ENCODE peak calls at places on chromosome 4, in five cellular contexts. L, X, S, V and Q are unnamed samples. For H3K4me1, the result is how much of the 10 kb centered on the place peaks cover.

GRCh38 chr4:87506974-87507701 is 22.0 kb downstream of the SPARCL1 start:
- DNase-seq in X (no peak), L (no peak), S (no peak), V (no peak), Q (no peak)

GRCh38 chr4:21768349-21769310 is 179.9 kb downstream of the KCNIP4 start:
- DNase-seq in L (no peak), V (no peak), X (peak), S (peak), Q (no peak)

GRCh38 chr4:61583696-61584095 is 383.6 kb downstream of the ADGRL3 start:
- DNase-seq in S (no peak), X (no peak), V (no peak), L (no peak), Q (no peak)

GRCh38 chr4:2142630-2143427 is 83.7 kb downstream of the NAT8L start:
- DNase-seq in X (no peak), L (no peak), S (no peak), V (no peak), Q (no peak)

GRCh38 chr4:78032446-78032845 is 24.7 kb upstream of the FRAS1 start:
- DNase-seq in V (no peak), X (no peak), L (no peak), S (no peak), Q (no peak)

GRCh38 chr4:76590847-76591281 is 155.8 kb downstream of the SHROOM3 start:
- DNase-seq in L (no peak), S (no peak), X (no peak), V (no peak), Q (no peak)

GRCh38 chr4:152936446-152937279 is 540 bp downstream of the FHDC1 start:
- DNase-seq in V (no peak), L (no peak), X (peak), S (no peak), Q (no peak)

GRCh38 chr4:104491396-104491821 is 3.3 kb downstream of the CXXC4 start:
- DNase-seq in L (peak), V (peak), X (peak), S (peak), Q (peak)

GRCh38 chr4:47203593-47203992 is 172.2 kb downstream of the GABRB1 start:
- DNase-seq in L (no peak), V (no peak), S (no peak), X (no peak), Q (no peak)

GRCh38 chr4:3315566-3315965 is 22.7 kb downstream of the RGS12 start:
- DNase-seq in S (no peak), V (no peak), L (no peak), X (no peak), Q (no peak)

DNA sequence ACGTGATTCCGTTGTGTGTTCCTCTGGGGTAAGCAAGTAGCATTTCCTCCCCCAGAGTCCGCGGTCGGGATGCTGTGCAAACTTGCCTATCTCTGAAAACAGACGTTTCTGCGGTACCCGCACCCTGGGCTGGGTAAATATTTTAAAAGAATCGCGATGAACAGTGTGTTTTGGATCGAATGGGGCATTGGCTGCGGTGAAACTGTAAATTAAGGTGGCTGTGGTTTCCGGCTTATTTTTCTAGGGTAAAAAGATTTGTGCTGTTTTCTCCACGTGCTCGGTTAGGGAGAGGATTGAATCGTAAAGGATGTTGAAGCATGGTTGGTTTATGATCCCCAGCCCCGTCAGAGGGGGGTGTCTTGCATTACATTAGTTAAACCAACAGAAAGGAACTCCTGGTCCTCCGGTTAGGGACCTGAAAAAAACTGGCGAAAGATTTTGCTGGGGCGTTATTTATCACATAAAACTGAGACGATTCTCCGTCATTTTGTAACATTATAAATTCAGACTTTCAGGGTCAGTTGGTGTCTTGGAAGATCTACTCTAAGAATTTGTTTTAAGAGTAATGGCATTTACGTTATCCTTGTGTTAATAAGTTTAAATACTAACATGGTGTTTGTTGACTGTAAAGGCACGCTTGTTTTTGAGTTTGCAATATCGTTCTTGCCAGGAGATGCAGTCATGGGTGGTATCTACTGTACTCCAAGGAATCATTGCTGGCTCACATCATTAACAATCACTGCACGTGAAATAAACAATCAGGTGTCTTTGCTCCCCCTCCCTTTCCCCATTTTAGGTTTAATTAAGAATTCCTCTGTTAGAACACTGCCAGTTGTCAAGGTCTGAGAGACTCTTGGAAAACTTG is 1.4 kb downstream of the HHIP start:
- DNase-seq in X (no peak), L (no peak), S (no peak), V (no peak), Q (no peak)
- H3K4me1 ChIP-seq in X (under half), L (under half), S (under half), V (under half), Q (under half)

GRCh38 chr4:25662306-25662705 is 6.7 kb downstream of the SLC34A2 start:
- DNase-seq in V (no peak), S (no peak), L (no peak), X (no peak), Q (no peak)
- H3K4me1 ChIP-seq in V (under half), S (under half), L (under half), X (under half), Q (under half)

GRCh38 chr4:185512516-185512915 is 22.8 kb downstream of the PDLIM3 start:
- DNase-seq in S (no peak), V (no peak), L (no peak), X (no peak), Q (no peak)

GRCh38 chr4:185513489-185514181 is 21.7 kb downstream of the PDLIM3 start:
- DNase-seq in L (no peak), V (no peak), X (peak), S (peak), Q (no peak)

GRCh38 chr4:185514182-185514697 is 21.1 kb downstream of the PDLIM3 start:
- DNase-seq in L (no peak), V (no peak), X (no peak), S (no peak), Q (no peak)

GRCh38 chr4:185518069-185518468 is 17.2 kb downstream of the PDLIM3 start:
- DNase-seq in L (no peak), V (no peak), X (no peak), S (no peak), Q (no peak)

GRCh38 chr4:185515248-185515647 is 20.1 kb downstream of the PDLIM3 start:
- DNase-seq in V (no peak), S (no peak), L (no peak), X (no peak), Q (no peak)
- H3K4me1 ChIP-seq in V (under half), S (under half), L (under half), X (under half), Q (under half)

GRCh38 chr4:139666735-139667266 is 1.2 kb downstream of the MGST2 start:
- DNase-seq in L (no peak), X (no peak), V (no peak), S (peak), Q (peak)

GRCh38 chr4:139665079-139665689 is 435 bp upstream of the MGST2 start:
- DNase-seq in X (no peak), V (no peak), S (no peak), L (no peak), Q (no peak)

GRCh38 chr4:139668036-139668435 is 2.4 kb downstream of the MGST2 start:
- DNase-seq in L (no peak), S (no peak), V (no peak), X (no peak), Q (no peak)

GRCh38 chr4:139664442-139664841 is 1.2 kb upstream of the MGST2 start:
- DNase-seq in L (no peak), V (no peak), X (no peak), S (no peak), Q (no peak)

DNA sequence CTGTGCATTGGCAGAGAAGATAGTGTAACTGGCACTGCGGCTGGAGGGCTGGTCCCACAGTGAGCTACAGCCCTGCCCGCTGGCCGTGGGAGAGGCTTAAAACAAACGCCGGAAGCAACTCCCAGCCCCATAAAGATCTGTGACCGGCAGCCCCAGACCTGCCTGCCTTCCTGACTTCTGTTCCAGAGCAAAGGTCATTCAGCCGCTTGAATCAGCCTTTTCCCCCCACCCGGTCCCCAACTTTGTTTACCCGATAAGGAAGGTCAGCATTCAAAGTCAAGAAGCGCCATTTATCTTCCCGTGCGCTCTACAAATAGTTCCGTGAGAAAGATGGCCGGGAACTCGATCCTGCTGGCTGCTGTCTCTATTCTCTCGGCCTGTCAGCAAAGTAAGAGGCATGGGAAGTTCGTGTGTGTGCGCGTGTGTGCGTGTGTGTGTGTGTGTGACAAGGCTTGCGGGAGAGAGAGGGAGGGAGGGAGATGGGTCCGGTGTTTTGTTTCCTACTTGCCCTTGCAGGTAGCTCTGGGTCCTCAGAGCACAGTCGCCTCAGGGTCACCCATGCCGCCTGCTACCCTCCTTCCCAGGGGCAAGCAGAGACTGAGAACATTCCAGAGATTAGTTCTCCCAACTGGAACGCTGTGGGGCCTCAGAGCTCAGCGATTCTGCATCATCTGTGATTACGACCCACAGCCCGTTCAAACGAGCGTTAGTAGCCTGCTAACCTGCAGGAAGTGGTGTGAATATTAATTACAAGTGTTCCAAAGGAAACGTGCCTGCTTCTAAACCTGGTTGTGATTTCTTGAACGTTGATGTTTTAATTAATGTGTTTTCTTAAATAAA is at the start of gene MGST2:
- DNase-seq in V (no peak), L (no peak), X (peak), S (peak), Q (peak)
- H3K4me1 ChIP-seq in V (under half), L (under half), X (under half), S (under half), Q (under half)

GRCh38 chr4:39452860-39453587 is 5.7 kb downstream of the RPL9 start:
- DNase-seq in X (no peak), L (no peak), S (no peak), V (no peak), Q (no peak)
- H3K4me1 ChIP-seq in X (under half), L (under half), S (under half), V (under half), Q (under half)

GRCh38 chr4:113148925-113149324 is 99.5 kb downstream of the ANK2 start:
- DNase-seq in L (no peak), X (no peak), S (no peak), V (no peak), Q (no peak)
- H3K4me1 ChIP-seq in L (under half), X (under half), S (under half), V (under half), Q (under half)

DNA sequence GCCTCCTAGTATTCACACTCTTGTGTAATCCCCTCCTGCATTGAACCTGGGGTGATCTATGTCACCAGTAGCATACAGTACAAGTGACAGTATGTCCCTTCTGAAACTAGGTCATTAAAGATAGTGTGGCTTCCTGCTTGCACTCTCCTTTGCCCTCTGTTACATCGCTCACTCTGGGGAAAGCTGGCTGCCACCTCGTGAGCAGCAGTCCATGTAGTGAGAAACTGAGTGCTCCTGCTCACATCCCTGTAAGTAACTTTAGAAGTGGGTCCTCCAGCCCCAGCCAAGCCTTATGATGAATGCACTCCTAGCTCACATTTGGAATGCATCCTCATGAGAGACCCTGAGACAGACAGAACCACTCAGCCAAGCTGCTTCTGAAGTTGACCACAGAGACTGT is 89.8 kb upstream of the TNIP3 start:
- DNase-seq in V (peak), L (no peak), X (peak), S (no peak), Q (no peak)
- H3K4me1 ChIP-seq in V (half or more), L (under half), X (under half), S (under half), Q (under half)

DNA sequence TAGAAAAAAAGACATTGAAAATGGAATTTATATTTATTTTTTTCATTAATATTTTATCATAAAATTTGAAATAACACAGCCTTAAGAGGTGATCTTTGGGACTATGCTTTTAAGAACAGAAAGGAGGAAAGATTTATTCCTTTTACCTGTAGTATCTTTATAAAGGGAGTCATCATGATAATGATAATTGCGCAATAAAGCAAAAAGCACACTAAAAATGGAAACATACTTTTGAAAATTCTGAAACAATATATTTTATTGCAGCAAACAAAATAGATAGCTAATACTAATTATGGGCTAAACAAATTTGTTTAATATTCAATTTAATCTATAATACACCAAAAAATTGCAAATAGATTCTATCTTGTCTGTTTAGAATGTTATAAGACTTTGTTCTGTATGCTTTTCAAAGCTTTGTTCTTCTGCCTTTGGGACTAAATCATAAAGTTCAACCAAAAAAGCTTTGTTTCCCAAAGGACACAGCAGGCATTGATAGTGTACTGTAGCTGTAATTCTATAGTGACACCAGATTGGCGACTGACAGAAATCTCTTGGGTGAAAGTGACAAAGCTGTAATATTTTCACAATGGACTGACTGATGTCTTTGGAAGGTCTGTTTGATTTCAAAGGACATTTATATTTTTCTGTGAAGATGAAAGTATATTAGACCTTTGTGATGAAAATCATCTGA is 2156.6 kb upstream of the TENM3 start:
- DNase-seq in L (no peak), V (no peak), X (no peak), S (no peak), Q (no peak)
- H3K4me1 ChIP-seq in L (under half), V (under half), X (under half), S (under half), Q (under half)

DNA sequence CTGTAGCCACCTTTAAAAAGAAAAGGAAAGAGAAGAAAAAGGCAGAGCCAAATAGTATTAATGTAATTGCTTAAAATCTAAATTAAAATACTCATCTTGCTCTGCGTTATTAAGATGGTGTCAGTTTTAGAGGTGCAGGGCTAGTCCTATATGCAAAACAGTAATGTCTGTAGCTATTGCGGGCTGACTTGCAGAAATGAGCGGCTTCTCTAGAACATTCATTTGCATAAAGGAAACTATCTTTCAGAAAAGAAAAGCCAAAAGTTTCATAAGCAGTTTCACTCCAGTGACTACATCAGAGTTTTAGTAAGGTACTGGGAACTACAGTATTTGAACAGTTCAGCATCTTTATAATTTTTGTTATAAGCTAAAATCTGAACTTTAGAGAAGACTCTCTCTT is 6.0 kb downstream of the SMAD1 start:
- DNase-seq in V (no peak), X (no peak), S (no peak), L (no peak), Q (no peak)
- H3K4me1 ChIP-seq in V (under half), X (under half), S (under half), L (under half), Q (under half)

GRCh38 chr4:147826288-147826646 is 94.4 kb downstream of the ARHGAP10 start:
- DNase-seq in S (no peak), X (no peak), L (no peak), V (no peak), Q (no peak)
- H3K4me1 ChIP-seq in S (under half), X (under half), L (under half), V (under half), Q (under half)